ENCODE peak calls at places on chromosomes 4 and X, in nine cellular contexts. L is pancreas, Z is right atrium auricular region, D is mammary epithelial cell, X is fibroblast of lung, E is Peyer's patch, H is upper lobe of right lung, Y is tibial artery, C is endothelial cell of umbilical vein. N is an unnamed sample. For H3K9me3, the result is how much of the 10 kb centered on the place peaks cover.

GRCh38 chr4:122758033-122758432 is 25.5 kb downstream of the BBS12 start:
- DNase-seq in E (no peak), L (no peak), D (no peak), X (no peak), H (no peak), Y (no peak), Z (no peak), C (peak), N (no peak)

GRCh38 chr4:95188701-95189401 is 359.9 kb downstream of the UNC5C start:
- DNase-seq in X (no peak), E (no peak), D (no peak), L (no peak), H (no peak), Z (no peak), C (no peak), Y (no peak), N (no peak)

GRCh38 chr4:70908993-70909556 is 6.9 kb downstream of the MOB1B start:
- DNase-seq in X (no peak), Z (no peak), H (no peak), E (no peak), Y (no peak), D (no peak), L (no peak), C (no peak), N (no peak)

GRCh38 chr4:33386761-33387160 is 2666.6 kb downstream of the PCDH7 start:
- DNase-seq in C (no peak), Z (no peak), L (no peak), X (no peak), E (no peak), D (no peak), H (no peak), Y (no peak), N (no peak)

GRCh38 chr4:4289575-4289929 is 402 bp downstream of the LYAR start:
- DNase-seq in H (no peak), D (no peak), L (no peak), X (no peak), Y (no peak), C (no peak), E (no peak), Z (no peak), N (no peak)

GRCh38 chr4:122364700-122365404 is 14.0 kb upstream of the ADAD1 start:
- DNase-seq in Z (no peak), C (no peak), D (no peak), Y (no peak), X (no peak), E (no peak), H (no peak), L (no peak), N (no peak)

GRCh38 chrX:130555341-130555740 is 153.6 kb downstream of the RBMX2 start:
- DNase-seq in L (no peak), Z (no peak), E (no peak), C (no peak), D (no peak), H (no peak), X (no peak), Y (no peak), N (no peak)

GRCh38 chr4:94523033-94523590 is 71.4 kb downstream of the PDLIM5 start:
- DNase-seq in Y (no peak), C (no peak), E (no peak), L (no peak), X (no peak), Z (no peak), H (no peak), D (no peak), N (no peak)

GRCh38 chr4:105990933-105991332 is 95.7 kb downstream of the NPNT start:
- DNase-seq in L (peak), Z (peak), C (peak), X (peak), Y (peak), D (peak), H (peak), E (no peak), N (peak)

GRCh38 chr4:95180531-95181315 is 368.1 kb downstream of the UNC5C start:
- DNase-seq in X (no peak), C (no peak), H (no peak), Y (no peak), L (no peak), D (no peak), Z (no peak), E (no peak), N (no peak)

GRCh38 chr4:4693258-4693657 is 151.4 kb upstream of the STX18 start:
- DNase-seq in C (no peak), E (no peak), Z (no peak), X (peak), D (peak), H (no peak), L (no peak), Y (no peak), N (no peak)

GRCh38 chr4:165592386-165592785 is 213.6 kb downstream of the CPE start:
- DNase-seq in D (no peak), L (no peak), H (no peak), Y (no peak), E (no peak), C (no peak), X (peak), Z (no peak), N (no peak)

DNA sequence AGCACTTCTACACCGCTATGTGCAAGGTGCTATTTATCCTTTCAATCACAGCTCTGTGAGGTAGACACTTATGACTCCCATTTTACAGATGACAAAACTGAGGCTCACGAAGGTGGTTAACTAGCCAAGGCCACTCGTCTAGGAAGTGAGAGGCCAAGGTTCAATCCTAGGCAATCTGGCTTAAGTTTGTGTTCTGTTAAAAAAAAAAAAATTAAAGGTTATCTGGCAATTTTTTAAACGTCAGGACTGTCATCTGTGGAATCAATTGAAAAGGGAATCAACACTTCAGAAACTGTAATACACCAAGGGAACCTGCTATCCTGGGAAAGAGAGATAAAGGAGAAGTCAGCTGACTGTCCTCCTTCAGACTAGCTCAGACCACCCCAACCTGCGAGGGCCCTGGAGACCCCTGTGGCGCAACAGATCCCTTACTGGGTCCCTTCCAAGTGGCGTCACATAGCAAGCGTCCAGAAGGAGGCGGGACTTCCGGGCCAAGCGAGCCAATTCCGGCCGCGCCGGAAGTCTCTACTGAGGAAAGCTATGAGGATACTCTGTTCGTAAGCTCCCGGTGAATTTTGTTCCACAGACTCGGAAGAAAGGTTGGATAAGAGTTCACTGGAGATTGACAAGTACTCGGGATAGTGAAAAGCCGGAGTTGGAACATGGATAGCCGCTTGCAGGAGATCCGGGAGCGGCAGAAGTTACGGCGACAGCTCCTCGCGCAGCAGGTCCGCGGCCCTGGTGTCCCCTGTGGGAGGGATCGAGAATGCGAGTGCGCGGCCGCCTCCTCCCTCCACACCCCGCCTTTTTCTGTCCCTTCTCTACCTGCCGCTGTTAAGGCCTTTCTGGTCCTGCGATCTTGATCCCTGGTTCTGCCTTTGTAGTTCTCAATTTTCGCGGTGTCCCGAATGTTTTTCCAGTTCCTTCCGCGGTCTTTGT is at the start of gene METTL14:
- DNase-seq in E (peak), Y (peak), L (peak), C (peak), X (peak), Z (peak), H (peak), D (peak), N (peak)
- TF ChIP-seq CTCF in E (no peak), Y (peak), L (no peak), C (no peak), X (no peak), Z (peak), H (peak), D (peak), N (no peak)

GRCh38 chrX:6227445-6227820 is 1.2 kb downstream of the NLGN4X start:
- DNase-seq in X (peak), H (no peak), Z (no peak), D (no peak), C (no peak), E (no peak), Y (no peak), L (no peak), N (peak)

GRCh38 chrX:6228720-6229119 is at the start of gene NLGN4X:
- DNase-seq in L (no peak), H (no peak), E (no peak), Y (no peak), Z (no peak), D (no peak), C (no peak), X (peak), N (peak)

GRCh38 chrX:6226053-6226645 is 2.5 kb downstream of the NLGN4X start:
- DNase-seq in D (peak), Z (no peak), X (peak), H (no peak), L (no peak), Y (no peak), E (no peak), C (no peak), N (peak)

GRCh38 chrX:6225307-6226052 is 3.2 kb downstream of the NLGN4X start:
- DNase-seq in C (no peak), D (peak), X (peak), E (no peak), Z (no peak), Y (no peak), H (no peak), L (no peak), N (no peak)

DNA sequence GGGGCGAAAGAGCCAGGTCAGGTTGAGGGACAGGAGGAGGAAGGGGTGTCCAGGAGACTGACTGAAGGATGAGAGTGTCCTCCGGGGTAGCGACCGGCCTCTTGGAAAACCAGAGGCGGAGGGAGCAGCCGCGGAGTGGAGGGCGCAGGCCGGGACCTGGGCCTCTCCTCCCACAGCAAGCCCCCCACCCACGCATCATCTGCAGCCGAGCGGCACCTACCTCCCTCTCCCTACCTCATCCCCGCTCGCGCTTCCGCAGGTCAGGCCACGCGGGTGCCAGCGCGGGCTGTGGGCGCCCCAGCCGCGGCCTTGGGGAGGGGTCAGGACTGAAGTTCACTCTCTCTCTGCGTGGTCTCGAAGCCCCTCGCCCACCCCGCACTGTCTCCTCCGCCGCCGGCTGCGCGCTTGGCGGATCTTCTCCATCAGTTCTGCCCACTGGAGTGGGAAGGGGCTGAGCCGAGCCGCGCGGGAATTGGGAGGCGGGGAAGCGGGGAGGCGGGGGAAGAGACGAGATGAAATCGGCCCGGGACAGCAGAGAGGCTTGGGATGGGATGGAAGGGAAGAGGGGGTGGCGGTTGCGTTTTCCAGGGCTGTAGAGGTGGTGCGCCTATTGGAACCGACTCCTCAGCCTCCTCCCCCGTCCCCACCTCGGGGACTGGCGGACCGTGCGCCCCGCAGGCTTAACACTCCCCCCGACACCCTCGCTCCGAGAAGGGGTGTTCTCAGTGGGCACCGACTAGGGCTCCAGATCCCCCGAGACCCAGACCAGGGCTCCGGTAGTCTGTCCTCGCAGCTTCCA is 1.8 kb downstream of the NLGN4X start:
- DNase-seq in C (no peak), D (no peak), Y (no peak), Z (no peak), X (peak), E (peak), H (no peak), L (no peak), N (peak)
- H3K4me3 ChIP-seq in C (no peak), D (peak), Y (peak), Z (peak), X (no peak), E (peak), H (peak), L (peak), N (peak)

GRCh38 chr4:649293-649625 is 23.9 kb downstream of the PDE6B start:
- DNase-seq in X (no peak), E (no peak), Z (no peak), D (no peak), Y (no peak), H (no peak), L (no peak), C (no peak), N (no peak)
- H3K9me3 ChIP-seq in X (under half), E (under half), Z (under half), D (under half), Y (under half), H (under half), L (under half), C (under half), N (under half)

GRCh38 chr4:176767183-176767582 is 25.5 kb downstream of the VEGFC start:
- DNase-seq in L (no peak), X (peak), D (no peak), E (no peak), H (no peak), Y (no peak), C (no peak), Z (no peak), N (no peak)
- TF ChIP-seq CTCF in L (no peak), X (no peak), D (no peak), E (no peak), H (no peak), Y (no peak), C (no peak), Z (no peak), N (no peak)

GRCh38 chr4:46389301-46389761 is 597 bp downstream of the GABRA2 start:
- DNase-seq in E (peak), D (peak), Y (no peak), C (no peak), L (no peak), X (no peak), H (no peak), Z (no peak), N (no peak)
- H3K4me3 ChIP-seq in E (no peak), D (peak), Y (peak), C (no peak), L (no peak), X (no peak), H (no peak), Z (peak), N (peak)

DNA sequence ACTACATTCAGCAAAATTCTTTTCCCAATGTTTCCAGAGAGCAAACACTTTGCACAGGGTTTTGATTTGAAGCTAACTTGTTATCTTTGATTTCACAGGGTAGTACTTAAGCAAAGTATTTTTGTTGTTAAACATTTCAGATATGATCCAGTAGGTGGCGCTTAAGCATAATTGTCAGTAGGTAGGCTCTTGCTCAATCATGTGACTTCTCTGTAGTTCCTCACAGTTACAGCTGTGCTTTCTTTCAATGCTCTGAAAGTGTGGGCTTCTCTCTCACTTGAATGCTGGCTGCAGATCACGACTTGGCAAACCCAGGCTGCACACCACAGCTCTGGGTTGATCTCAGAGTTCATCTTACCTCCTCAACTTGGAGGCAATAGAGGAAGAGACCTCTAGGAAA is 1016.5 kb downstream of the SH3BGRL start:
- DNase-seq in X (peak), Z (no peak), D (peak), C (no peak), Y (no peak), E (no peak), L (no peak), H (no peak), N (no peak)
- H3K9me3 ChIP-seq in X (under half), Z (under half), D (under half), C (under half), Y (under half), E (under half), L (under half), H (under half), N (under half)

DNA sequence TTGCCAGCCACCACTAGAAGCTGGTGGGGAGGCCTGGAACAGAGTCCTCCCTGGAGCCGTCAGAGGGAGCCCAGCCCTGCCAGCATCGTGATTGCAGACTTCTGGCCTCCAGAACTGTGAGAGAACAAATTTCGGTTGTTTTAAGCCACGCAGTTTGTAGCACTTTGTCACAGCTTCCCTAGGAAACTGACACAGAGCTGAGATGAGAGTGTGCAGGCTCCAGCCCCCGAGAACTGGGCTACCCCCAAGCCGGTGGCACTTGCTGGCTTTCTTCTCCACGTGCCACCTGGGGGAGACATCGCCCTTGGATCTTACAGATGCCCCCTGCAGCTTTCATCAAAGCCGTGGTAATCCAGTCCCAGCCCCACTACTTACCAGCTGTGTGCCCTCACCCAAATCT is 83.7 kb downstream of the PPP2R2C start:
- DNase-seq in C (no peak), Z (no peak), L (no peak), X (no peak), Y (no peak), H (no peak), E (no peak), D (no peak), N (no peak)
- TF ChIP-seq CTCF in C (no peak), Z (no peak), L (no peak), X (no peak), Y (no peak), H (no peak), E (no peak), D (no peak), N (no peak)

DNA sequence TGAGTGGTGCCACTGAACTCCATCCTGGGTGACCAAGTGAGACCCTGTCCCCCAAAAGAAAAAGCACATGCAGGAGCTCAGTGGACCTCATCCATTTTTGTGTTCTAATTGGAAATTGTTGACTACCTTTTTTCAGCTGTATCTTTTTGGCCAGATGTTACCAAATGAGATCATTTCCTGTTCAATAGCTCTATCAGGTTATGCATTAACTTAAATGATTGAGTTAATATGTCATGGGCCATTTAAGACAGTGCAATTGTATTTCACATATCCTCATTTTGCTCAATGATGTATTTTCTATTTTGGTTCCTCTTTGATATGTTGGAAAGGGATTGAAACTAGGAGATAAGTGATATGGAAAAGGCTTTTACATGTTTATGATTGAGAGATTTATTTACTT is 26.2 kb upstream of the RHOH start:
- DNase-seq in C (no peak), D (no peak), Z (no peak), Y (no peak), L (no peak), H (no peak), X (no peak), E (no peak), N (no peak)
- H3K4me3 ChIP-seq in C (no peak), D (no peak), Z (no peak), Y (no peak), L (no peak), H (no peak), X (no peak), E (no peak), N (no peak)

DNA sequence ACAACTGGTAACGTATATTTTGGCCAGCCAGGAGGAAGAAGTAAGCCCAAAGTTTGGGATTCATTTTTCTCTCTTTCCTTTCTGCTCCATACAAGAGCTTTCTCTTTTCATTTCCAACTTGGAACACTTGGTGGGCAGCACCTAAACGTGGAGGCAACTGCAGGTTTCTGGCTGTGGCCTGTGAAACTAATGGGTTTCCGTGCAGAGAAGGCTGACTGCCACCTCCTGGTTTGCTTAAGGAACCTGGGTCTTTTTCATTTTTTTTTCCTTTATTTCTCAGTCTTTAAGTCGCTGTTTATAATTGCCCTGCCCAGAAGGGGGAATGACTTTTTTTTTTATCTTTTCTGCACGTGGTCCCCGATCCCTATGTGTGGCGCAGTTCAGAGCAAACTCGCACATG is 15.4 kb downstream of the ZNF718 start:
- DNase-seq in Y (no peak), X (no peak), Z (no peak), E (no peak), L (no peak), H (no peak), D (no peak), C (no peak), N (no peak)
- H3K9me3 ChIP-seq in Y (under half), X (under half), Z (half or more), E (half or more), L (under half), H (half or more), D (under half), C (under half), N (half or more)

DNA sequence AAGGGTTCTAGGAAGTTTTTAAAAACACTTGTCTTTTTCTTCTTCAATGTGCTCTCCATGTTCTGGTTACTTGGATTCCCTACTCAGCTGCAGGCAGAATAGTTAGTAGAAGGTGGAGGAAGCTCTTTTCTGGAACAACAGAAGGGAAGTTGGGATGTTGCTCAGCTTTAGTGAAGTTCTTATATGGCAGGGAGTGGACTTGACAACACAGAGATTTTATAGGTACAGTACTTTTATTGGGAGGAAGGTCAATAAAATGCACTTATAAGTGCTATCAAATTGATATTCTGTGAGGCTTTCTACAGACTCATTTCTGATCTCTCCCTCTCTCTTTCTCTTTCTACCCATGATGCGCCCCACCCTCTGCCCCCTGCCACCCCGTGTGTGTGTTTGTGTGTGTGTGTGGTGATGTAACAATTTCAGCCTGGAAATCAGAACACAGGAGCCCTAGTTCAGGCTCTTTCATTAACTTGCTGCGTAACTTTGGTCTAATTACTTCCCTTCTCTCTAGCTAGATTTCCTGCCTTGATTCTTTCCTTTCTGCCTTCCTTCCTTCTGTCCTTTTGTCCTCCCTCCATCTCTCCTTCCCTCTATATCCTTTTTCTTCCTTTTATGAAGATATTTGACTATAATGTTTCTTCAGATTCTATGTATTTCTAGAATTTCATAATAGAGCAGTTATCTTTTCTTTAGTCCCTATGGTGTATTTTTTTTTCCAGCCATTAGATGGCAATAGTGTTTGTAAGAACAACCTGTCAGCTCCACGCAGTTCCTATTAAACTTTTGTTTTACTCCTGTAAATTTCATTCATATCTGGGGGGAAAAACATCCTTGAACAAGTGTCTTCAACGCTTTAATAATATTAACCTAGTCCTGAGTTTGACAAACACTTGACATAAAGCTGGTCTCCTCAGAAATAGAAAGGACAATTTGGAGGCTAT is 37.1 kb downstream of the HEPH start:
- DNase-seq in E (no peak), X (no peak), Y (no peak), H (no peak), D (no peak), L (no peak), Z (no peak), C (no peak), N (no peak)
- TF ChIP-seq CTCF in E (no peak), X (peak), Y (peak), H (peak), D (peak), L (no peak), Z (peak), C (no peak), N (no peak)